ENCODE peak calls at places on chromosomes 13 and 19, in nine cellular contexts. F is fibroblast of mammary gland, T is HFF-Myc, O is neural progenitor cell, R is mammary epithelial cell, J is lower lobe of right lung, U is AG04450, G is psoas muscle, D is Peyer's patch. M is an unnamed sample.

GRCh38 chr13:20190481-20191310 is 2.0 kb downstream of the GJB2 start:
- DNase-seq in R (peak; percentile 85), U (peak; percentile 39), J (no peak), F (peak; percentile 94), T (peak; percentile 16), O (no peak), G (no peak), D (no peak), M (peak; percentile 51)

GRCh38 chr19:23461120-23461519 is 65.8 kb upstream of the ZNF91 start:
- DNase-seq in O (no peak), R (no peak), D (no peak), T (no peak), J (no peak), U (no peak), G (no peak), F (no peak), M (no peak)

GRCh38 chr13:77925616-77926015 is 7.0 kb upstream of the EDNRB start:
- DNase-seq in F (no peak), T (no peak), R (no peak), G (no peak), J (no peak), O (no peak), D (no peak), U (no peak), M (no peak)

GRCh38 chr19:35174226-35174625 is 19.7 kb downstream of the FXYD5 start:
- DNase-seq in T (no peak), G (no peak), D (no peak), U (no peak), F (no peak), R (no peak), J (no peak), O (no peak), M (no peak)

GRCh38 chr19:42064432-42064831 is 5.6 kb downstream of the GRIK5 start:
- DNase-seq in R (no peak), T (no peak), G (no peak), U (no peak), J (no peak), D (no peak), F (no peak), O (no peak), M (no peak)

GRCh38 chr13:80430561-80430960 is 89.6 kb upstream of the SPRY2 start:
- DNase-seq in J (no peak), G (no peak), O (no peak), D (no peak), R (no peak), T (no peak), F (peak; percentile 35), U (no peak), M (peak; percentile 2)

GRCh38 chr13:64928704-64929499 is 2301.2 kb downstream of the PCDH9 start:
- DNase-seq in F (peak; percentile 45), O (no peak), T (peak; percentile 19), G (no peak), J (no peak), U (peak; percentile 27), D (no peak), R (peak; percentile 69), M (peak; percentile 77)

GRCh38 chr13:87877477-87877876 is 206.3 kb downstream of the SLITRK5 start:
- DNase-seq in O (no peak), J (no peak), G (no peak), F (no peak), T (no peak), D (no peak), R (no peak), U (no peak), M (no peak)

GRCh38 chr13:113337556-113337955 is 26.4 kb downstream of the GRTP1 start:
- DNase-seq in D (peak; percentile 45), U (no peak), G (peak; percentile 82), O (no peak), R (no peak), T (no peak), J (peak; percentile 24), F (no peak), M (no peak)

GRCh38 chr19:35655600-35655999 is 7.5 kb downstream of the COX6B1 start:
- DNase-seq in F (no peak), T (no peak), O (no peak), G (no peak), J (no peak), D (no peak), R (no peak), U (no peak), M (no peak)

GRCh38 chr19:19053508-19054314 is 10.1 kb upstream of the SLC25A42 start:
- DNase-seq in U (no peak), R (no peak), G (peak; percentile 89), D (peak; percentile 79), T (no peak), F (peak; percentile 63), O (peak; percentile 91), J (peak; percentile 76), M (peak; percentile 61)

GRCh38 chr19:32550666-32551065 is 30.3 kb upstream of the PDCD5 start:
- DNase-seq in O (no peak), J (no peak), R (no peak), U (no peak), D (no peak), T (no peak), F (no peak), G (no peak), M (no peak)

GRCh38 chr19:40650749-40651305 is 39.6 kb downstream of the NUMBL start:
- DNase-seq in R (no peak), G (peak; percentile 56), T (peak; percentile 40), J (no peak), U (peak; percentile 36), D (no peak), F (peak; percentile 95), O (no peak), M (peak; percentile 98)

GRCh38 chr19:11155373-11156120 is at the start of gene SPC24:
- DNase-seq in J (peak; percentile 95), R (peak; percentile 97), O (peak; percentile 99), G (peak; percentile 97), F (peak; percentile 99), D (peak; percentile 92), T (peak; percentile 96), U (peak; percentile 98), M (peak; percentile 99)
- TF ChIP-seq CTCF in J (no peak), R (no peak), O (peak; percentile 28), G (no peak), F (no peak), D (no peak), T (no peak), U (no peak), M (no peak)

DNA sequence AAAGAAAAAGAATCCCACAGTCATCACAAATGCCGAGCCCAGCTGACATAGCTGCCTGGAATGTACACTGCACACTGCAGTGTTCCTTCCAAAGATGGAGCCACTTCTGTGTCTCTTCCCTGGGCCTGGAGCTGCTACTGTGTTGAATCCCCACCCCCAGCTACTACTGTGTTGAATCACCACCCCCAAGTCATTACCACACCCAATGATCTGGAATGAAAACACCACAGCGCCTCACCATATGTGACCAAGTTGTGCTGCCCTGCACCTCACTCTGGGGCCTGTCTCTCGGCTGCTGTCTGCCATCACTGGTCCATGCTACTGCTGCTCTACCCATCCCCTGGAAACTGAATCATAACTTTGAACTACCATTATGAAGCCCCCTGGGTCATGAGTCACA is 861.2 kb downstream of the UQCRFS1 start:
- DNase-seq in T (no peak), F (peak; percentile 36), D (no peak), O (no peak), G (no peak), J (no peak), U (no peak), R (peak; percentile 20), M (peak; percentile 17)
- H3K4me3 ChIP-seq in T (no peak overlapping the region), F (no peak overlapping the region), D (no peak overlapping the region), O (no peak overlapping the region), G (no peak overlapping the region), J (no peak overlapping the region), U (no peak overlapping the region), R (no peak overlapping the region), M (no peak overlapping the region)

DNA sequence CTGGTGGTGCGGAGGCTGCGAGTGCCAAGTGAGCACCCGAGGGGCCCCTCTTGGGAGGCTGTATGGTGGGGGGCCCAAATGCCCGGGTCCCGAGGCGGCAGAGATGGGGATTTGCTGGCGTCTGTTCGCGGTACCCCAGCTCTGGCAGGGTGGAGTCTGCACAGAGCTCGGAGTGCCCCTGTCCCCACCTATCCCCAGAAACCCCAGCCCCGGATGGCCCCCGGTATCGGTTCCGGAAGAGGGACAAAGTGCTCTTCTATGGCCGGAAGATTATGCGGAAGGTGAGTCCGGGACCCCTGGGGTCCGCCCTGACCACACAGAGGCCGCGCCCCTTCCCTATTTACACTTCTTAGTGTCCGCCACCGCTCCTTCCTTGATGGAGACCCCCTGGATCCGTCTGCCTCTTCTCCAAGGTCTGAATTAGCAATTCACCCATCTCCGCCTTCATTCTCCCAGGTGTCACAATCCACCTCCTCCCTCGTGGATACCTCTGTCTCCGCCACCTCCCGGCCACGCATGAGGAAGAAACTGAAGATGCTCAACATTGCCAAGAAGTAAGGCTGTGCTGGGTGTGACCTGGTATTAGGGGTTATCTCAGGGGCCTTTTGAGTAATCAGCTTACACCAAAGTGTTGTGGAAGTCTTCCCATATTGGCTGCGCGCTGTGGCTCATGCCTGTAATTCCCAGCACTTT is 622 bp downstream of the PNPLA6 start:
- DNase-seq in O (no peak), R (no peak), J (peak; percentile 59), F (no peak), T (no peak), G (no peak), D (no peak), U (no peak), M (no peak)
- TF ChIP-seq CTCF in O (no peak), R (peak; percentile 24), J (no peak), F (no peak), T (no peak), G (no peak), D (no peak), U (no peak), M (no peak)

GRCh38 chr19:55352746-55353145 is 1.8 kb downstream of the COX6B2 start:
- DNase-seq in J (no peak), F (no peak), T (no peak), G (no peak), R (no peak), U (no peak), O (no peak), D (no peak), M (no peak)

GRCh38 chr19:55353356-55353802 is 1.1 kb downstream of the COX6B2 start:
- DNase-seq in G (no peak), D (no peak), U (no peak), O (no peak), T (no peak), R (peak; percentile 39), J (no peak), F (no peak), M (no peak)

GRCh38 chr19:55355213-55355821 is 798 bp upstream of the COX6B2 start:
- DNase-seq in R (peak; percentile 87), U (no peak), G (no peak), F (no peak), O (peak; percentile 69), J (no peak), T (no peak), D (no peak), M (no peak)

GRCh38 chr19:55353803-55354697 is 469 bp downstream of the COX6B2 start:
- DNase-seq in F (peak; percentile 21), T (no peak), O (peak; percentile 84), J (peak; percentile 80), D (peak; percentile 81), U (no peak), R (peak; percentile 60), G (no peak), M (peak; percentile 39)

DNA sequence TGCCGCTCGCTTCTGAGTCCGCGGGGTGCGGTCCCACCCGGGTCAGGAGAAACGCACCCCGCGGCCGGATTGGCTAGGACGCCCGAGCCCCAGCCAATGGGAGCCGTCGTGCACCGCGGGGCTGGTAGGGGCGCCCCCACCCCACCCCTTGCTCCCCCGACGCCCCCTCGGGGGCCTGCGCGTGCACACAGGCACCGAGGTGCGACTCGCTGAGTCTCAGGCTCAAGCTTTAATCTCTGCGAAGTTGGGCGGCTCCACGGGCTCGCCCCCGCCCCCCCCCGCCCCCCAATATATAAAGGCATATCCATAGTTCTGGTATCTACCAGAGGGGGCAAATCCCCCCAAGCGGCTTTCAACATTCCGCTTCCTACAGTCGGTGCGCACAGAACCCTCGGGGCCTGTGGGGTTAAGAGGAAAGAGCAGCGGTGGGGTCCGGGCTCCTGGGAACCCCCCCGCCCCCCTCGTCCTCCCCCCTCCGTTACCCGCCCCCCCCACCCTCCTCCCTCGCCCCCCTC is at the start of gene COX6B2:
- DNase-seq in D (no peak), J (peak; percentile 45), O (peak; percentile 56), T (no peak), F (no peak), U (no peak), R (no peak), G (no peak), M (no peak)
- H3K4me3 ChIP-seq in D (peak within 1 kb of the TSS; percentile 48), J (peak within 1 kb of the TSS; percentile 53), O (peak within 1 kb of the TSS; percentile 51), T (peak within 1 kb of the TSS; percentile 33), F (peak within 1 kb of the TSS; percentile 31), U (peak within 1 kb of the TSS; percentile 59), R (peak within 1 kb of the TSS; percentile 48), G (peak within 1 kb of the TSS; percentile 60), M (peak within 1 kb of the TSS; percentile 60)

M was measured in fibroblast of the aortic adventitia.